ENCODE peak calls at places on chromosomes 11 and 22, in nine cellular contexts. Y is activated CD4-positive, alpha-beta T cell treated with anti-CD3 and anti-CD28 coated beads for 48 hours; V is SK-N-DZ; W is GM12891; H is mucosa of gallbladder; A is caudate nucleus; O is stimulated activated CD4-positive, alpha-beta T cell treated with anti-CD3 and anti-CD28 coated beads, Interleukin-12 subunit alpha, Interleukin-12 subunit beta, amount 100 ng/mL, for 4 hours; J is OCI-LY7; N is activated CD4-positive, CD25-positive, alpha-beta regulatory T cell. Z is an unnamed sample.

GRCh38 chr11:78832226-78832947 is 257.7 kb upstream of the NARS2 start:
- DNase-seq in H (no peak), N (no peak), W (no peak), O (no peak), A (no peak), V (no peak), J (no peak), Y (no peak), Z (peak; percentile 17)

GRCh38 chr11:74683279-74683871 is 47.9 kb downstream of the CHRDL2 start:
- DNase-seq in W (no peak), H (no peak), Y (peak; percentile 13), O (no peak), V (no peak), A (peak; percentile 60), N (no peak), J (no peak), Z (no peak)

GRCh38 chr22:42842658-42843370 is 14.3 kb downstream of the ARFGAP3 start:
- DNase-seq in H (no peak), A (no peak), J (no peak), Y (no peak), N (no peak), W (no peak), V (no peak), O (no peak), Z (no peak)

GRCh38 chr11:119258180-119258579 is 52.0 kb downstream of the CBL start:
- DNase-seq in J (peak; percentile 29), V (no peak), H (no peak), A (no peak), O (no peak), W (no peak), N (no peak), Y (no peak), Z (no peak)

GRCh38 chr11:11722246-11722645 is 100.4 kb upstream of the GALNT18 start:
- DNase-seq in W (no peak), V (no peak), N (no peak), J (no peak), H (no peak), Y (no peak), A (no peak), O (no peak), Z (no peak)

GRCh38 chr11:103257360-103257759 is 148.1 kb downstream of the DYNC2H1 start:
- DNase-seq in J (no peak), H (no peak), O (no peak), A (no peak), N (no peak), V (peak; percentile 0), W (no peak), Y (no peak), Z (peak; percentile 59)

GRCh38 chr11:67054851-67055523 is 1.7 kb upstream of the RHOD start:
- DNase-seq in H (peak; percentile 91), O (no peak), W (peak; percentile 59), Y (peak; percentile 63), A (peak; percentile 70), V (no peak), N (no peak), J (no peak), Z (peak; percentile 87)

GRCh38 chr11:18699848-18700261 is 1.3 kb downstream of the TMEM86A start:
- DNase-seq in A (no peak), J (no peak), V (no peak), H (no peak), O (no peak), W (no peak), N (no peak), Y (no peak), Z (peak; percentile 33)

GRCh38 chr11:26234451-26234850 is 97.5 kb upstream of the ANO3 start:
- DNase-seq in W (no peak), Y (no peak), A (no peak), O (no peak), J (no peak), N (no peak), H (no peak), V (no peak), Z (no peak)

Z was measured in NCI-H82.